ENCODE peak calls at places on chromosomes 7 and 10, in five cellular contexts. Y, E, X, O and B are unnamed samples.

GRCh38 chr7:158375034-158375433 is 212.6 kb downstream of the PTPRN2 start:
- DNase-seq in O (no peak), Y (no peak), X (no peak), E (no peak), B (peak; percentile 4)

GRCh38 chr7:148264933-148265557 is 325.5 kb upstream of the C7orf33 start:
- DNase-seq in E (peak; percentile 24), O (peak; percentile 18), X (peak; percentile 31), Y (peak; percentile 33), B (peak; percentile 69)

GRCh38 chr7:107387077-107387476 is 82.8 kb upstream of the GPR22 start:
- DNase-seq in E (no peak), O (no peak), Y (no peak), X (no peak), B (no peak)

GRCh38 chr10:90007226-90007625 is 305.8 kb downstream of the KIF20B start:
- DNase-seq in O (no peak), E (no peak), Y (no peak), X (no peak), B (peak; percentile 68)

GRCh38 chr7:143145-143751 is 49.1 kb upstream of the FAM20C start:
- DNase-seq in E (no peak), Y (no peak), O (no peak), X (no peak), B (no peak)

GRCh38 chr7:78130443-78131200 is 332.0 kb downstream of the PHTF2 start:
- DNase-seq in X (no peak), Y (no peak), O (no peak), E (no peak), B (no peak)

GRCh38 chr7:130667593-130668257 is 823 bp downstream of the COPG2 start:
- DNase-seq in Y (no peak), O (no peak), X (peak; percentile 26), E (no peak), B (no peak)

GRCh38 chr7:97871659-97872024 is 566 bp downstream of the ASNS start:
- DNase-seq in E (no peak), X (peak; percentile 58), Y (peak; percentile 14), O (no peak), B (peak; percentile 6)

GRCh38 chr7:131111081-131111576 is 216.5 kb upstream of the MKLN1 start:
- DNase-seq in E (no peak), X (peak; percentile 70), O (no peak), Y (peak; percentile 52), B (peak; percentile 52)

GRCh38 chr10:28300027-28300426 is 2.8 kb downstream of the MPP7 start:
- DNase-seq in X (peak; percentile 34), E (no peak), Y (no peak), O (no peak), B (peak; percentile 15)

GRCh38 chr7:129752760-129753159 is 141.2 kb downstream of the NRF1 start:
- DNase-seq in X (no peak), Y (no peak), O (no peak), E (no peak), B (no peak)

GRCh38 chr7:21430575-21430954 is 2.7 kb downstream of the SP4 start:
- DNase-seq in E (no peak), O (no peak), Y (no peak), X (no peak), B (no peak)

GRCh38 chr7:369981-370621 is 80.1 kb downstream of the FOXL3 start:
- DNase-seq in O (no peak), Y (no peak), X (no peak), E (no peak), B (no peak)

GRCh38 chr10:30437039-30437781 is 3.2 kb downstream of the MAP3K8 start:
- DNase-seq in E (no peak), X (peak; percentile 97), Y (no peak), O (no peak), B (peak; percentile 61)

GRCh38 chr10:114810926-114811325 is 10.7 kb upstream of the FHIP2A start:
- DNase-seq in Y (no peak), E (no peak), X (peak; percentile 77), O (no peak), B (no peak)

GRCh38 chr7:27123477-27124053 is 7.0 kb downstream of the HOXA4 start:
- DNase-seq in E (no peak), X (no peak), O (no peak), Y (no peak), B (no peak)

GRCh38 chr10:115558252-115558651 is 465.1 kb downstream of the ATRNL1 start:
- DNase-seq in Y (no peak), X (no peak), E (no peak), O (no peak), B (no peak)

GRCh38 chr7:40147371-40148246 is 12.8 kb downstream of the SUGCT start:
- DNase-seq in O (no peak), Y (no peak), E (no peak), X (no peak), B (no peak)

GRCh38 chr10:102455893-102456471 is 4.6 kb upstream of the C10orf95 start:
- DNase-seq in O (no peak), E (no peak), Y (no peak), X (no peak), B (no peak)

GRCh38 chr7:149830997-149831729 is 7.0 kb upstream of the ZNF862 start:
- DNase-seq in E (no peak), Y (no peak), O (no peak), X (no peak), B (no peak)

GRCh38 chr10:43227911-43228782 is 38.7 kb downstream of the RASGEF1A start:
- DNase-seq in X (no peak), E (no peak), Y (no peak), O (no peak), B (no peak)

GRCh38 chr7:50781371-50781770 is 1.3 kb downstream of the GRB10 start:
- DNase-seq in X (no peak), E (no peak), O (no peak), Y (no peak), B (no peak)

GRCh38 chr7:36085096-36085495 is 68.0 kb upstream of the EEPD1 start:
- DNase-seq in Y (no peak), X (no peak), E (no peak), O (no peak), B (no peak)

GRCh38 chr10:80273523-80274170 is 15.8 kb downstream of the MAT1A start:
- DNase-seq in X (no peak), E (no peak), Y (no peak), O (no peak), B (no peak)

GRCh38 chr10:93334181-93334580 is 148.0 kb downstream of the MYOF start:
- DNase-seq in X (no peak), O (no peak), E (no peak), Y (no peak), B (peak; percentile 12)